ENCODE peak calls at places on chromosomes 11 and 22, in five cellular contexts. U is esophagus muscularis mucosa, S is IMR-90, K is esophagus squamous epithelium, E is adrenal gland. C is an unnamed sample. For H3K36me3, the result is how much of the 10 kb centered on the place peaks cover.

GRCh38 chr11:3905080-3905953 is 49.9 kb downstream of the STIM1 start:
- DNase-seq in E (peak), U (no peak), S (peak), K (no peak), C (peak)

GRCh38 chr11:70467196-70468085 is 69.1 kb downstream of the CTTN start:
- DNase-seq in E (peak), S (peak), U (no peak), K (no peak), C (no peak)

GRCh38 chr11:82869657-82870056 is 30.6 kb downstream of the PRCP start:
- DNase-seq in S (no peak), E (no peak), K (no peak), U (no peak), C (no peak)

GRCh38 chr22:31607696-31608095 is 54.3 kb downstream of the PISD start:
- DNase-seq in U (no peak), K (no peak), S (no peak), E (peak), C (no peak)

GRCh38 chr22:42856179-42856864 is 751 bp downstream of the ARFGAP3 start:
- DNase-seq in E (peak), K (no peak), S (peak), U (no peak), C (no peak)

GRCh38 chr11:76291576-76292526 is 85.5 kb upstream of the WNT11 start:
- DNase-seq in E (no peak), K (no peak), U (no peak), S (no peak), C (peak)

GRCh38 chr11:77147668-77148321 is 19.7 kb downstream of the MYO7A start:
- DNase-seq in K (no peak), E (no peak), U (no peak), S (no peak), C (no peak)

GRCh38 chr11:86523738-86524602 is 148.4 kb downstream of the ME3 start:
- DNase-seq in U (no peak), K (no peak), E (peak), S (peak), C (peak)

GRCh38 chr11:117923275-117923674 is 5.9 kb downstream of the TMPRSS13 start:
- DNase-seq in U (no peak), S (no peak), K (no peak), E (no peak), C (no peak)

GRCh38 chr11:62573006-62573591 is 592 bp downstream of the EEF1G start:
- DNase-seq in E (no peak), K (no peak), U (no peak), S (no peak), C (no peak)

GRCh38 chr22:42357221-42357620 is 75.0 kb downstream of the NFAM1 start:
- DNase-seq in K (no peak), U (no peak), S (no peak), E (no peak), C (no peak)

GRCh38 chr22:16824718-16825687 is at the start of gene XKR3:
- DNase-seq in U (no peak), E (no peak), K (no peak), S (no peak), C (peak)

GRCh38 chr22:38018938-38019827 is 34.8 kb upstream of the SOX10 start:
- DNase-seq in K (no peak), U (no peak), S (no peak), E (no peak), C (no peak)

GRCh38 chr11:33263549-33263948 is 6.4 kb downstream of the HIPK3 start:
- DNase-seq in K (no peak), E (no peak), S (no peak), U (no peak), C (no peak)

GRCh38 chr22:49353185-49353584 is 474.5 kb downstream of the BRD1 start:
- DNase-seq in S (no peak), E (no peak), U (no peak), K (no peak), C (no peak)

GRCh38 chr11:36447514-36447913 is 62.6 kb downstream of the TRAF6 start:
- DNase-seq in E (peak), U (no peak), K (no peak), S (no peak), C (no peak)

GRCh38 chr11:134759855-134760254 is 347.8 kb upstream of the B3GAT1 start:
- DNase-seq in E (no peak), U (peak), S (no peak), K (no peak), C (no peak)

GRCh38 chr22:41681616-41682015 is 7.1 kb downstream of the SNU13 start:
- DNase-seq in K (no peak), U (no peak), E (no peak), S (no peak), C (no peak)

GRCh38 chr11:93513763-93514162 is 29.4 kb downstream of the SMCO4 start:
- DNase-seq in U (no peak), K (no peak), S (no peak), E (no peak), C (no peak)

GRCh38 chr22:19037282-19038163 is 84.7 kb downstream of the DGCR2 start:
- DNase-seq in S (no peak), U (no peak), E (peak), K (no peak), C (no peak)

GRCh38 chr11:67117667-67118058 is 1.4 kb upstream of the KDM2A start:
- DNase-seq in U (no peak), K (no peak), E (peak), S (no peak), C (no peak)

GRCh38 chr11:61174949-61175348 is 13.7 kb upstream of the VPS37C start:
- DNase-seq in U (no peak), E (no peak), S (no peak), K (no peak), C (no peak)
- TF ChIP-seq CTCF in U (no peak), E (no peak), S (no peak), K (no peak), C (no peak)

GRCh38 chr11:124876818-124877630 is 11.8 kb downstream of the ROBO3 start:
- DNase-seq in K (no peak), E (no peak), U (no peak), S (no peak), C (no peak)

GRCh38 chr11:124879229-124879998 is 14.2 kb downstream of the ROBO3 start:
- DNase-seq in S (no peak), K (no peak), U (no peak), E (peak), C (no peak)

GRCh38 chr11:124875943-124876817 is 10.9 kb downstream of the ROBO3 start:
- DNase-seq in S (peak), E (peak), K (peak), U (peak), C (peak)

GRCh38 chr11:124878497-124879228 is 13.4 kb downstream of the ROBO3 start:
- DNase-seq in E (peak), K (no peak), S (no peak), U (no peak), C (no peak)

DNA sequence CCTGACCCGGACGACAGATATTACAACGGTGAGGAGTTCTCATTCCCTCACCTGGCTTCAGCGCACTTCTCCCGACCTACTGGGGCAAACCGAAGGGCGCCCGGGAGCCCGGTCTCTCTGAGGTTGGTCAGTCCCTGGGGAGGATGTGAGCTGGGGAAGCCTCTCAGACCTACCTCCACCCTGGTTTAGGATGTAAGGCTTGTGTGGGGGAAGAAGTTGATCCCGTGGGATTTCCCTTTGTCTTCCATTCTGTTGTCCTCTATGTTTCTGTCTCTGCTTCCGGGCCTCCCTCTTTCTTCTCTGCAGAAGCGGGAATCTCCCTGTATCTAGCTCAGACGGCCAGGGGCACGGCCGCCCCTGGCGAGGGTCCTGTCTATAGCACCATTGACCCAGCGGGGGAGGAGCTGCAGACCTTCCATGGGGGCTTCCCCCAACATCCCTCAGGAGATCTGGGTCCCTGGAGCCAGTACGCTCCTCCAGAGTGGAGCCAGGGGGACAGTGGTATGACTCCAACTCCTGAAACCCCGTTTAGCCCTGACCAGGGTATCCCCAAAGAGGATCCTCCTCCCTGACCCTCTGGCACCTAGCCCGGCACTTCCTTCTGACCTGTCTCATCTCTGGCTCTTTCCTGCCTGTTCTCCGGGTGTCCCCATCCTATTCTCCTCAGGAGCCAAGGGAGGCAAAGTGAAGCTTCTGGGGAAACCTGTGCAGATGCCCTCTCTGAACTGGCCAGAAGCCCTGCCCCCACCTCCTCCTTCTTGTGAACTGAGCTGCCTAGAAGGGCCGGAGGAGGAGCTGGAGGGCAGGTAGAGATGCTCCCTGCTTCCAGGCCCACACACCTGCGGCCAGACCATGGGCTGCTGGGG is 12.6 kb downstream of the ROBO3 start:
- DNase-seq in K (no peak), S (no peak), E (peak), U (no peak), C (no peak)
- H3K4me3 ChIP-seq in K (peak), S (peak), E (no peak), U (peak), C (no peak)

GRCh38 chr11:68264741-68265540 is 6.8 kb downstream of the C11orf24 start:
- DNase-seq in S (no peak), U (no peak), E (no peak), K (no peak), C (no peak)
- H3K36me3 ChIP-seq in S (half or more), U (half or more), E (under half), K (half or more), C (under half)

DNA sequence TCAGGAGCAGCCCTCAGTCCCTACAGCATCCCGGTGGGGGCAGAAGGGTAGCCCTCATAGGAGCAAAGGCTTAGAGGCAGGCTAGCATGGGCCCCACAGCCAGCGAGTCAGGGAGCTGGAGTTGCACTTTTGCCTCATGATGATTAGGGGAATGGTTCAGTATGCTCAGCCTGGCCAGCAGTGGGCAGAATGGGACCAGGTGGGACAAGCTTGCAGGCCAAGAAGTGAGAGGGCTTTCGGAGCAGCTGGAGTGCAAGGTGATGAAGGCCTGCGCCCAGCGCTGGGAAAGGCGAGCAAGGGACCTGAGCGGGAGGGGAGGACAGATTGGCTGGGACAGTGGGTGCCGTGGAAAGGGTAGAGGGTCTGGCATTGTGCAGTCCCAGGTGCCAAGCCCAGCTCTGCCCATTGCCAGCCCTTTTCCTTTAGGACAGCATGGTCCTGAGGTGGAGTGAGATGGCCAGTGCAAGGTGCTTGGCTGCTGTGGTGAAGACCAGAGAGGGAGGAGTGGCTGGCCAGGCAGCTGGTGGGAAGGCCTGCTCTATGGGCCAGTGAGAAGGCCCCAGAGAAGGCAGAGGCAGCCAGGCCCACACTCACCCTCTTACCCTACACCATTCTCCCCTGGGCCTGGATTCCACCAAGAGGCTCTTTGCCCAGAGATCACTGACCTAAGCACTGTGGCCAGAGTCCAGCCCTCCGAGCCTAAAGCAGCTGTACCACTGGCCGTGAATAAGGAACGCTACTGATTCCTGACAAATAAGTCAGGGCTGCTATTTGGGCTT is 47.9 kb upstream of the SUSD2 start:
- DNase-seq in U (no peak), E (no peak), S (peak), K (no peak), C (no peak)
- TF ChIP-seq CTCF in U (peak), E (no peak), S (peak), K (no peak), C (peak)

GRCh38 chr11:78564037-78564888 is 10.4 kb downstream of the NARS2 start:
- DNase-seq in S (peak), K (no peak), E (no peak), U (no peak), C (no peak)

GRCh38 chr11:78560066-78560597 is 14.5 kb downstream of the NARS2 start:
- DNase-seq in U (no peak), E (no peak), K (no peak), S (no peak), C (no peak)

GRCh38 chr11:78562398-78562797 is 12.3 kb downstream of the NARS2 start:
- DNase-seq in S (peak), K (no peak), U (no peak), E (no peak), C (no peak)

GRCh38 chr11:78557236-78557635 is 17.4 kb downstream of the NARS2 start:
- DNase-seq in K (no peak), E (no peak), S (no peak), U (no peak), C (no peak)

DNA sequence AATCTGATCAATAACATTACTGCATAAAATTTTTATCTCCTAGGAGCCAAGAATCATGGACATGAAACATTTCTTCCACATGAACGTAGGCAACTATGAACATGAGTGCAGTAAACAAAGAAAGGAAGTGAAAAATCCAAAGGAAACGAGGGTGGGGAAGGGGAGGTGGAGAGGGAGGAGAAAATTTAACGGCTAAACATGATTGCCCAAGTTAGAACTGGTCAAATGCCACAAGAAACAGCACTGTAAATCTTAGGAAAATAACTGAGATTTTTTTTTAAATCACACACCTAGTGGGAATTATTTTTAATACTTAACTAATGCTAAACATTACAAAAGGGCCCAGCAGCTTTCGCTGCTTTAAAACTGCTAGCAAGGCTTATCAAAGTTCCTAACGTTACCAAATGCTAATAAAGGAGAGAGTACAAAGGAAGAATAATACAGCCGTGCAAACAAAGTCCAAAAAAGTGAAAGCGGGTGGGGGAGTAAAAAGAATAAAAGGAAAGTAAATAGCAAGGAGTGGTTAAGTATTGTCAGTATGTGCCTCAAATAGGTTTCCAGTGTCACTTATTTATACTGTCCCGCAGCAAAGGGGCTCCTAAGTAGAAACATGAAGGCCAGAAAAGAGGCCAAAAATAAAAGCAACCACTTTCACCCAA is 13.7 kb downstream of the NARS2 start:
- DNase-seq in E (no peak), K (no peak), S (no peak), U (no peak), C (no peak)
- H3K4me3 ChIP-seq in E (no peak), K (no peak), S (no peak), U (peak), C (no peak)